ENCODE peak calls at places on chromosomes 2 and 18, in six cellular contexts. Z, P, W, E, M and Q are unnamed samples.

GRCh38 chr2:69054431-69054830 is 41.5 kb downstream of the ANTXR1 start:
- DNase-seq in W (no peak), P (no peak), Z (no peak), M (no peak), E (no peak), Q (no peak)

GRCh38 chr2:176685908-176686307 is 416.7 kb downstream of the MTX2 start:
- DNase-seq in E (no peak), M (peak), P (no peak), W (no peak), Z (no peak), Q (no peak)

GRCh38 chr2:183718246-183718645 is 594.0 kb downstream of the NUP35 start:
- DNase-seq in E (no peak), W (no peak), M (no peak), Z (no peak), P (no peak), Q (no peak)

GRCh38 chr2:196487426-196487825 is 152.1 kb upstream of the CCDC150 start:
- DNase-seq in E (no peak), Z (no peak), W (no peak), M (no peak), P (no peak), Q (no peak)

GRCh38 chr18:1657888-1658287 is 753.2 kb downstream of the ADCYAP1 start:
- DNase-seq in P (no peak), M (no peak), Z (no peak), E (no peak), W (no peak), Q (no peak)

GRCh38 chr2:37324786-37325624 is at the start of gene PRKD3:
- DNase-seq in M (peak), E (no peak), W (peak), P (peak), Z (no peak), Q (peak)

GRCh38 chr18:9103488-9103887 is 989 bp downstream of the NDUFV2 start:
- DNase-seq in P (peak), Z (no peak), W (peak), E (no peak), M (no peak), Q (no peak)

GRCh38 chr2:206993964-206994363 is 54.6 kb downstream of the CPO start:
- DNase-seq in Z (no peak), W (peak), P (peak), E (no peak), M (peak), Q (no peak)

GRCh38 chr2:51028829-51029228 is 3.1 kb downstream of the NRXN1 start:
- DNase-seq in Z (no peak), P (peak), W (no peak), E (no peak), M (no peak), Q (no peak)

GRCh38 chr2:119544075-119545031 is at the start of gene CFAP221:
- DNase-seq in M (peak), P (peak), E (no peak), Z (peak), W (peak), Q (peak)

GRCh38 chr18:55422456-55423185 is 165.4 kb downstream of the TCF4 start:
- DNase-seq in P (peak), E (no peak), Z (no peak), W (no peak), M (no peak), Q (no peak)

GRCh38 chr2:210663574-210663973 is 107.2 kb downstream of the CPS1 start:
- DNase-seq in Z (peak), E (no peak), W (peak), P (peak), M (no peak), Q (no peak)

GRCh38 chr2:101473581-101473910 is 1.4 kb downstream of the RFX8 start:
- DNase-seq in M (no peak), P (peak), Z (no peak), W (no peak), E (no peak), Q (no peak)

DNA sequence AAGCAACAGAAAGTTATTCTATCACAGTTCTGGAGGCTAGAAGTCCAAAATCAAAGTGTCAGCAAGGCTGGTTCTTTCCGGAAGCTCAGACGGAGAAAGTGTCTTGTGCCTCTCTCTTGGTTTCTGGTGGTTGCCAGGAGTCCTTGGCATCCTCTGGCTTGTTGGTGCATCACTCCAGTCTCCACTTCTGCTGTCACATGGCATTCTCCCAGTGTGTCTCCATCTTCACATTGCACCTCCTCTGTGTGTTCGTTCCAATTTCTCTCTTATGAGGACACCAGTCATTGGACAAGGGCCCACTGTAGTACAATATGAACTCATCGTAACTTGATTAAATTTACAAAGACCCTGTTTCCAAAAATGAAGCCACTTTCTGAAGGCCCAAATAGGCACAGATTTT is 175.4 kb upstream of the ATP5MC3 start:
- DNase-seq in P (no peak), E (no peak), W (no peak), M (no peak), Z (no peak), Q (no peak)
- H3K14ac ChIP-seq in P (no peak), E (no peak), W (no peak), M (no peak), Z (no peak), Q (no peak)

GRCh38 chr2:10424051-10424450 is 24.1 kb downstream of the ODC1 start:
- DNase-seq in W (no peak), E (no peak), P (peak), Z (no peak), M (no peak), Q (no peak)

GRCh38 chr2:10424916-10425505 is 23.1 kb downstream of the ODC1 start:
- DNase-seq in W (no peak), P (no peak), E (no peak), M (no peak), Z (no peak), Q (no peak)

GRCh38 chr2:10427568-10427975 is 20.6 kb downstream of the ODC1 start:
- DNase-seq in Z (no peak), E (no peak), W (no peak), M (no peak), P (no peak), Q (no peak)

GRCh38 chr2:10426726-10427567 is 21.2 kb downstream of the ODC1 start:
- DNase-seq in Z (no peak), M (no peak), W (no peak), E (no peak), P (no peak), Q (no peak)

GRCh38 chr2:10425656-10426055 is 22.5 kb downstream of the ODC1 start:
- DNase-seq in W (no peak), P (no peak), Z (no peak), M (no peak), E (no peak), Q (no peak)
- H3K14ac ChIP-seq in W (no peak), P (no peak), Z (no peak), M (no peak), E (no peak), Q (no peak)

DNA sequence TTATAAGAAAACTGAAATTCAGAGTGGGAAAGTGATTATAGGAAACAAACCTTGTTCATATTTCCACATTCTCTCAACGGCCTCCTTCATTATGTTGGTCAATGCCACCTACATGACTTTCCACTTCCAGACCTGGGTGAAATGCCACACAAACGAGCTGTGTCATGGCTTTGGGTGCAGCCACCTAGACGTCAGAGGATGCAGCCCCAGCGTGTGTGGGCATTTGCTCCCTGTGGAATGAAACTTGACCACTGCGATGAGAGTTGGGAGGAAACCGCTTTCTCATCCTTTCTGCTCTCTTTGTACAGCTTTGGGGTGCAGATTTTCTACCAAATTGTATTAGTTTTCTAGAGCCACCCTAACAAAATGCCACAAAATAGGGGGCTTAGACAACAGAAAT is 291.0 kb downstream of the CYRIA start:
- DNase-seq in E (no peak), P (no peak), M (no peak), Z (no peak), W (no peak), Q (no peak)
- H3K14ac ChIP-seq in E (no peak), P (no peak), M (no peak), Z (no peak), W (no peak), Q (no peak)

DNA sequence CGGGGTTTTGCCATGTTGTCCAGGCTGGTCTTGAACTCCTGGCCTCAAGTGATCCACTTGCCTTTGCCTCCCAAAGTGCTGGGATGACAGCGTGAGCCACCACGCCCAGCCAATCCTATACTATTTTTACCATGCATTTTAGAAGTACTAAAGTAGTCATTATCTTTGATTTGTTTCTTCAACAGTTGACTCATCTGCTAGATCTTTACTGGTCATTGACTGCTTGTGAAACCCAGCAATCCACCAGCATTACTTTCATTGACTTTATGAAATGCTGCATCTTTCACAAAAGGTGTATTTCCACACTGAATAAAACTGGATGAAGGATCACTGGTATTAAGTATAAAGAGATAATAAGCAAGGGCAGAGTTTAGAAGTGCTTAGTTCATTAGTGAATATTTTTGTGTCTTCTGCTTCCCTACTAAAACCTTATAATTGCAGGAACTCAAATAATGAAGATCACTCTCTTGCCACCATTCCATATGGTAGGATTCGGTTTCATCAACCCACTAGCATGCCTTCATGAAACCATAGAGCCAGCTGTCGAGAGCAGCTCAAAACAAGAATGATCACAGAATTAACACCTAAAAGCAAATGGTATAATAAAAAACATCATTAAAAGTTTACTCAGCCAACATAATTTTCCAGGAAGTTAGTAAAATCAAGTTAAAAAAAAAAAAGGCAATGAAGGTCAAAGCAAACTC is 33.1 kb downstream of the IRS1 start:
- DNase-seq in P (peak), E (no peak), W (peak), M (no peak), Z (no peak), Q (no peak)
- H3K14ac ChIP-seq in P (no peak), E (no peak), W (no peak), M (no peak), Z (no peak), Q (no peak)

GRCh38 chr2:120982598-120982997 is 246.9 kb downstream of the GLI2 start:
- DNase-seq in M (no peak), W (no peak), Z (no peak), P (no peak), E (no peak), Q (peak)

GRCh38 chr2:120983344-120983743 is 247.7 kb downstream of the GLI2 start:
- DNase-seq in E (no peak), Z (no peak), M (no peak), W (peak), P (peak), Q (no peak)

GRCh38 chr2:120984452-120985173 is 248.9 kb downstream of the GLI2 start:
- DNase-seq in E (no peak), P (no peak), Z (no peak), W (no peak), M (no peak), Q (no peak)

GRCh38 chr2:120985174-120985996 is 249.7 kb downstream of the GLI2 start:
- DNase-seq in E (no peak), P (no peak), M (no peak), Z (no peak), W (no peak), Q (no peak)

GRCh38 chr2:120984046-120984445 is 248.4 kb downstream of the GLI2 start:
- DNase-seq in M (no peak), E (no peak), Z (no peak), W (no peak), P (no peak), Q (no peak)
- H3K14ac ChIP-seq in M (no peak), E (no peak), Z (no peak), W (no peak), P (no peak), Q (no peak)

DNA sequence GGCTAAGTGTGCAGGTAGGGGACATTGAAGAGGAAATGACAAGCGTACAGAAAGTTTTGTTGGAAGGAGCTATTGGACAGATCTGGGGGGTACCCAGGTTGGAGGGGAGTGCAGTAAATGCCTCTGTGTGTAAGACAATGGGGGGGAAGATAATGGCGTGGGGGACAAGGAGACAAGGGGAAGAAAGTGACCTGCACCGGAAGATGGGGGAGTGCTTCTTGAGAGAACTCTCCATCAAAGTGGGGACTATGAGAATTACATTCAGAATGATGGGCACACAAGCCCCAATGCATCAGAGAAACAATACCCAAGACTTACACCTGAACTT is 189.9 kb downstream of the ALPK2 start:
- DNase-seq in P (no peak), E (no peak), Z (no peak), M (no peak), W (no peak), Q (no peak)
- H3K14ac ChIP-seq in P (peak), E (no peak), Z (no peak), M (no peak), W (no peak), Q (no peak)